ENCODE peak calls at places on chromosomes 7 and 10, in seven cellular contexts. One of them, this sample, is unnamed.

GRCh38 chr7:19392246-19392645 is 247.0 kb upstream of the FERD3L start:
- DNase-seq in WTC11: no peak
- DNase-seq in natural killer cell: no peak
- DNase-seq in uterus: no peak
- DNase-seq in testis: no peak
- DNase-seq in cardiac fibroblast: peak
- DNase-seq in cardiac muscle cell: no peak
- DNase-seq in this sample: peak

GRCh38 chr7:76294344-76295024 is 8.0 kb upstream of the HSPB1 start:
- DNase-seq in uterus: peak
- DNase-seq in testis: peak
- DNase-seq in cardiac fibroblast: peak
- DNase-seq in WTC11: peak
- DNase-seq in natural killer cell: no peak
- DNase-seq in cardiac muscle cell: peak
- DNase-seq in this sample: peak

GRCh38 chr7:17558558-17559332 is 260.3 kb downstream of the AHR start:
- DNase-seq in cardiac fibroblast: peak
- DNase-seq in WTC11: no peak
- DNase-seq in natural killer cell: no peak
- DNase-seq in cardiac muscle cell: no peak
- DNase-seq in uterus: no peak
- DNase-seq in testis: no peak
- DNase-seq in this sample: peak

GRCh38 chr7:104848386-104848990 is 165.5 kb upstream of the KMT2E start:
- DNase-seq in testis: peak
- DNase-seq in WTC11: peak
- DNase-seq in natural killer cell: peak
- DNase-seq in uterus: peak
- DNase-seq in cardiac muscle cell: peak
- DNase-seq in cardiac fibroblast: peak
- DNase-seq in this sample: peak

GRCh38 chr7:129875160-129875559 is 77.6 kb downstream of the UBE2H start:
- DNase-seq in testis: no peak
- DNase-seq in uterus: no peak
- DNase-seq in WTC11: no peak
- DNase-seq in cardiac fibroblast: no peak
- DNase-seq in natural killer cell: no peak
- DNase-seq in cardiac muscle cell: no peak
- DNase-seq in this sample: no peak

GRCh38 chr7:31373337-31374289 is 33.1 kb upstream of the NEUROD6 start:
- DNase-seq in testis: peak
- DNase-seq in cardiac muscle cell: peak
- DNase-seq in WTC11: peak
- DNase-seq in cardiac fibroblast: peak
- DNase-seq in uterus: no peak
- DNase-seq in natural killer cell: no peak
- DNase-seq in this sample: peak

GRCh38 chr7:148095066-148095465 is 495.5 kb upstream of the C7orf33 start:
- DNase-seq in cardiac fibroblast: no peak
- DNase-seq in testis: peak
- DNase-seq in cardiac muscle cell: no peak
- DNase-seq in WTC11: no peak
- DNase-seq in natural killer cell: no peak
- DNase-seq in uterus: no peak
- DNase-seq in this sample: no peak

GRCh38 chr7:103727982-103728610 is 261.4 kb downstream of the RELN start:
- DNase-seq in natural killer cell: no peak
- DNase-seq in cardiac muscle cell: no peak
- DNase-seq in cardiac fibroblast: no peak
- DNase-seq in uterus: no peak
- DNase-seq in WTC11: no peak
- DNase-seq in testis: no peak
- DNase-seq in this sample: no peak

GRCh38 chr7:139642283-139642682 is 118.8 kb downstream of the CLEC2L start:
- DNase-seq in cardiac fibroblast: no peak
- DNase-seq in testis: no peak
- DNase-seq in WTC11: no peak
- DNase-seq in natural killer cell: no peak
- DNase-seq in cardiac muscle cell: no peak
- DNase-seq in uterus: no peak
- DNase-seq in this sample: no peak

GRCh38 chr10:127888526-127889312 is 4.0 kb downstream of the CLRN3 start:
- DNase-seq in WTC11: no peak
- DNase-seq in cardiac fibroblast: no peak
- DNase-seq in testis: no peak
- DNase-seq in uterus: no peak
- DNase-seq in natural killer cell: no peak
- DNase-seq in cardiac muscle cell: no peak
- DNase-seq in this sample: no peak

GRCh38 chr10:24920907-24921881 is 31.2 kb downstream of the PRTFDC1 start:
- DNase-seq in natural killer cell: no peak
- DNase-seq in WTC11: no peak
- DNase-seq in testis: peak
- DNase-seq in uterus: peak
- DNase-seq in cardiac muscle cell: peak
- DNase-seq in cardiac fibroblast: peak
- DNase-seq in this sample: peak

GRCh38 chr10:70481831-70482530 is 3.4 kb downstream of the PALD1 start:
- DNase-seq in testis: peak
- DNase-seq in WTC11: no peak
- DNase-seq in uterus: peak
- DNase-seq in cardiac muscle cell: no peak
- DNase-seq in natural killer cell: no peak
- DNase-seq in cardiac fibroblast: no peak
- DNase-seq in this sample: no peak

GRCh38 chr10:97169911-97170693 is 15.7 kb downstream of the SLIT1 start:
- DNase-seq in WTC11: no peak
- DNase-seq in cardiac fibroblast: no peak
- DNase-seq in natural killer cell: no peak
- DNase-seq in testis: no peak
- DNase-seq in cardiac muscle cell: no peak
- DNase-seq in uterus: no peak
- DNase-seq in this sample: no peak

GRCh38 chr10:70437721-70438120 is 3.8 kb downstream of the NODAL start:
- DNase-seq in testis: no peak
- DNase-seq in cardiac muscle cell: no peak
- DNase-seq in uterus: no peak
- DNase-seq in WTC11: peak
- DNase-seq in cardiac fibroblast: no peak
- DNase-seq in natural killer cell: no peak
- DNase-seq in this sample: no peak

GRCh38 chr7:84040365-84040764 is 154.2 kb downstream of the SEMA3A start:
- DNase-seq in WTC11: no peak
- DNase-seq in testis: no peak
- DNase-seq in uterus: no peak
- DNase-seq in natural killer cell: no peak
- DNase-seq in cardiac fibroblast: no peak
- DNase-seq in cardiac muscle cell: no peak
- DNase-seq in this sample: no peak

GRCh38 chr10:51879238-51879637 is 179.8 kb upstream of the CSTF2T start:
- DNase-seq in cardiac fibroblast: peak
- DNase-seq in testis: no peak
- DNase-seq in cardiac muscle cell: peak
- DNase-seq in WTC11: no peak
- DNase-seq in uterus: peak
- DNase-seq in natural killer cell: no peak
- DNase-seq in this sample: peak

GRCh38 chr7:194996-195829 is 2.8 kb downstream of the FAM20C start:
- DNase-seq in natural killer cell: no peak
- DNase-seq in cardiac muscle cell: peak
- DNase-seq in uterus: no peak
- DNase-seq in testis: no peak
- DNase-seq in WTC11: no peak
- DNase-seq in cardiac fibroblast: peak
- DNase-seq in this sample: peak

GRCh38 chr7:28174901-28175661 is 5.5 kb downstream of the JAZF1 start:
- DNase-seq in uterus: no peak
- DNase-seq in natural killer cell: no peak
- DNase-seq in testis: no peak
- DNase-seq in WTC11: no peak
- DNase-seq in cardiac muscle cell: no peak
- DNase-seq in cardiac fibroblast: no peak
- DNase-seq in this sample: no peak

GRCh38 chr10:102645388-102645740 is 1.1 kb downstream of the TRIM8 start:
- DNase-seq in uterus: peak
- DNase-seq in natural killer cell: peak
- DNase-seq in testis: peak
- DNase-seq in cardiac fibroblast: no peak
- DNase-seq in cardiac muscle cell: no peak
- DNase-seq in WTC11: no peak
- DNase-seq in this sample: peak

GRCh38 chr10:62183857-62184805 is 84.5 kb downstream of the RTKN2 start:
- DNase-seq in testis: no peak
- DNase-seq in natural killer cell: no peak
- DNase-seq in uterus: no peak
- DNase-seq in cardiac fibroblast: no peak
- DNase-seq in cardiac muscle cell: no peak
- DNase-seq in WTC11: no peak
- DNase-seq in this sample: no peak

DNA sequence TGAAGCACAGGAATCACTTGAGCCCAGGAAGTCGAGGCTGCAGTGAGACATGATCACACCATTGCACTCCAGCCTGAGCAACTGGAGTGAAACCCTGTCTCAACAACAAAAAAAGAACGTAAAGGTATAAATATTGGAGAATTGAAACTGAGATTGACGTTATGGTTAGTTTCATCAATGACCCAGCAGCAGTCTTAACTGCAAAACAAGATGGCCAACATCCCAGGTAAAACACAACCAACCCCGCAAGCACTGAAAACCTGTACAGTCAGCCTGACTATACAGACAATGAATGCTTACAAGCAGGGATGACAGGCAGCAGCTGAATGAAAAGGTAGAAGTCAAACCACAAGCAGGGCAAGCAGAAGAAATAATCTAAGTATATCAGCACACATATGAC is 34.7 kb downstream of the WAPL start:
- DNase-seq in cardiac fibroblast: no peak
- DNase-seq in WTC11: no peak
- DNase-seq in cardiac muscle cell: no peak
- DNase-seq in uterus: no peak
- DNase-seq in testis: no peak
- DNase-seq in natural killer cell: no peak
- DNase-seq in this sample: no peak
- TF ChIP-seq CTCF in cardiac fibroblast: no peak
- TF ChIP-seq CTCF in WTC11: no peak
- TF ChIP-seq CTCF in cardiac muscle cell: no peak
- TF ChIP-seq CTCF in uterus: no peak
- TF ChIP-seq CTCF in testis: no peak
- TF ChIP-seq CTCF in natural killer cell: no peak
- TF ChIP-seq CTCF in this sample: no peak

GRCh38 chr10:43649149-43649523 is 455 bp upstream of the ZNF32 start:
- DNase-seq in uterus: no peak
- DNase-seq in cardiac fibroblast: no peak
- DNase-seq in testis: no peak
- DNase-seq in natural killer cell: no peak
- DNase-seq in cardiac muscle cell: peak
- DNase-seq in WTC11: no peak
- DNase-seq in this sample: peak
- TF ChIP-seq CTCF in uterus: no peak
- TF ChIP-seq CTCF in cardiac fibroblast: no peak
- TF ChIP-seq CTCF in testis: no peak
- TF ChIP-seq CTCF in natural killer cell: no peak
- TF ChIP-seq CTCF in cardiac muscle cell: no peak
- TF ChIP-seq CTCF in WTC11: no peak
- TF ChIP-seq CTCF in this sample: no peak

DNA sequence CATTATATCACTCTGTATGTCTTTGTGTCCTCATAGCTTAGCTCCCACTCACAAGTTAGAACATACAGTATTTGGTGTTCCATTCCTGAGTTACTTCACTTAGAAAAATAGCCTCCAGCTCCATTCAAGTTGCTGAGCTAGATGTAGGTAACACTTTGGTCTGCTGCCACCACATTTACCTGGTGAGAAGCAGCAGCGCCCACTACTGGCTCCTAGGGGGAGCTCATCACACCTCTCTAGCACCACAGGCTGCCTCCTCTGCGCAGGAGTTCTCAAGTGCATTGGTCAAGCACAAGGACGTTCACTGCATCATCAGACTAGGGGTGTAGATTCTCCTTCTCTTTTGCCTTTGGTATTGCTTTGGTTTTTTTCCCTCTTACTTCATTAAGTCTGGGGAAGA is 530.9 kb upstream of the AUTS2 start:
- DNase-seq in cardiac fibroblast: no peak
- DNase-seq in testis: peak
- DNase-seq in WTC11: peak
- DNase-seq in natural killer cell: no peak
- DNase-seq in uterus: no peak
- DNase-seq in cardiac muscle cell: peak
- DNase-seq in this sample: peak
- TF ChIP-seq CTCF in cardiac fibroblast: no peak
- TF ChIP-seq CTCF in testis: no peak
- TF ChIP-seq CTCF in WTC11: peak
- TF ChIP-seq CTCF in natural killer cell: no peak
- TF ChIP-seq CTCF in uterus: no peak
- TF ChIP-seq CTCF in cardiac muscle cell: peak
- TF ChIP-seq CTCF in this sample: peak

DNA sequence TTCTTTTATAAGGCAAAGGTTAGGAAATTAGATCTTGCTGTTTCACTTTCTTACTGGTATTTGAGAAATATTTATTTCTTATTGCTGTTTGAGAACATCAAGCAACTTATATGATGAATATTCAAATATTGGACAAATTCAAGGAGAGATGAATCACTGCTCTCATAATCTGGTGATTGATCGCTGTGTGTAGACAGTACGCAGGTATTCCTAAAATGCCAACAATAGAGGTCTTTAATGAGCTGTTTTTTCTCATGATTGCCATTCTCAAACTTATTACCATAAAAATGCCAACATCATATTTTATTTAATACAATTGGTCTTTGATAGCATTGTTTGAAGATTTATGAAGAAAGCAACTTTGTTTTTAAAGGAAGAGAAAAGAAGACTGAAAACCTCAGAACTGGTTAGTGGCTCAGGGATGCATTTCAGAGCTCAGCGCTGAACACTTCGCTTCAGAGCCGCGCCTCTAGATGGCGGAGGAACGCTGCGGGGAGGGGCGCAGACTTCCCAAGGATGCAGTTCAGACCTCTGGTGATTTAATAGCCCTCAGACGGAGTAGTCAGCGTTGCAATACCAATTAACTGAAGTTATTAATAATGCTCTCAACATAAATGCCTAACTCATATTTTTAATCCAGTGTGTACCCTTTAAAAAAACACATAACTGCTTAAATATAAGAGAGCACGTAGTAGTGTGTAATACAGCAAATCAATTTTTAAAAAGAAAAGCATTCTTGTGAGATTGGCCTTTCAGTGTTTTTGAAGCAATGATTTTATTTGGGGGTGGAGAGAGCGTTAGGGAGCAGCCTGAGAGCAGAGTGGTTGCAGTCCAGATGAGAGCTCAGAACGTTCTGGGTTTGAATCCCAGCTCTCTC is 38.5 kb upstream of the STEAP4 start:
- DNase-seq in natural killer cell: no peak
- DNase-seq in cardiac muscle cell: peak
- DNase-seq in uterus: no peak
- DNase-seq in WTC11: peak
- DNase-seq in testis: peak
- DNase-seq in cardiac fibroblast: peak
- DNase-seq in this sample: peak
- TF ChIP-seq CTCF in natural killer cell: no peak
- TF ChIP-seq CTCF in cardiac muscle cell: peak
- TF ChIP-seq CTCF in uterus: peak
- TF ChIP-seq CTCF in WTC11: no peak
- TF ChIP-seq CTCF in testis: no peak
- TF ChIP-seq CTCF in cardiac fibroblast: peak
- TF ChIP-seq CTCF in this sample: peak

This sample was measured in fibroblast of mammary gland.